ENCODE peak calls at places on chromosome 10, in four cellular contexts. E, M, Y and I are unnamed samples.

GRCh38 chr10:6017781-6018354 is 40.5 kb upstream of the IL15RA start:
- DNase-seq in E (no peak), Y (no peak), M (no peak), I (no peak)

GRCh38 chr10:17609523-17610079 is 7.6 kb downstream of the HACD1 start:
- DNase-seq in M (no peak), E (no peak), Y (no peak), I (no peak)

GRCh38 chr10:110848106-110848505 is 23.6 kb upstream of the PDCD4 start:
- DNase-seq in M (no peak), E (no peak), Y (no peak), I (no peak)

GRCh38 chr10:66273966-66274519 is 651.8 kb upstream of the LRRTM3 start:
- DNase-seq in Y (no peak), E (no peak), M (no peak), I (no peak)

GRCh38 chr10:4195214-4195613 is 410.2 kb upstream of the KLF6 start:
- DNase-seq in Y (no peak), E (no peak), M (no peak), I (no peak)

GRCh38 chr10:71963351-71963755 is 842 bp upstream of the CHST3 start:
- DNase-seq in E (no peak), M (no peak), Y (no peak), I (no peak)

GRCh38 chr10:1347962-1348772 is 292.0 kb downstream of the WDR37 start:
- DNase-seq in Y (no peak), M (no peak), E (no peak), I (no peak)

GRCh38 chr10:1411956-1412355 is 325.4 kb downstream of the ADARB2 start:
- DNase-seq in Y (no peak), M (no peak), E (no peak), I (no peak)

GRCh38 chr10:109981641-109982040 is 26.1 kb upstream of the ADD3 start:
- DNase-seq in M (no peak), Y (no peak), E (no peak), I (no peak)

GRCh38 chr10:36266923-36267322 is 624.8 kb upstream of the FZD8 start:
- DNase-seq in E (no peak), M (no peak), Y (no peak), I (no peak)

GRCh38 chr10:17961551-17962422 is 10.1 kb downstream of the SLC39A12 start:
- DNase-seq in Y (no peak), M (no peak), E (no peak), I (no peak)

GRCh38 chr10:118546479-118546878 is 49.0 kb downstream of the PRLHR start:
- DNase-seq in E (no peak), M (no peak), Y (no peak), I (no peak)

GRCh38 chr10:550665-551460 is 138.6 kb downstream of the DIP2C start:
- DNase-seq in M (no peak), E (no peak), Y (no peak), I (no peak)

GRCh38 chr10:101031796-101032636 is 982 bp downstream of the SFXN3 start:
- DNase-seq in Y (no peak), E (peak; percentile 63), M (no peak), I (no peak)
- TF ChIP-seq SPI1 in Y (no peak), E (no peak), M (no peak), I (no peak)

DNA sequence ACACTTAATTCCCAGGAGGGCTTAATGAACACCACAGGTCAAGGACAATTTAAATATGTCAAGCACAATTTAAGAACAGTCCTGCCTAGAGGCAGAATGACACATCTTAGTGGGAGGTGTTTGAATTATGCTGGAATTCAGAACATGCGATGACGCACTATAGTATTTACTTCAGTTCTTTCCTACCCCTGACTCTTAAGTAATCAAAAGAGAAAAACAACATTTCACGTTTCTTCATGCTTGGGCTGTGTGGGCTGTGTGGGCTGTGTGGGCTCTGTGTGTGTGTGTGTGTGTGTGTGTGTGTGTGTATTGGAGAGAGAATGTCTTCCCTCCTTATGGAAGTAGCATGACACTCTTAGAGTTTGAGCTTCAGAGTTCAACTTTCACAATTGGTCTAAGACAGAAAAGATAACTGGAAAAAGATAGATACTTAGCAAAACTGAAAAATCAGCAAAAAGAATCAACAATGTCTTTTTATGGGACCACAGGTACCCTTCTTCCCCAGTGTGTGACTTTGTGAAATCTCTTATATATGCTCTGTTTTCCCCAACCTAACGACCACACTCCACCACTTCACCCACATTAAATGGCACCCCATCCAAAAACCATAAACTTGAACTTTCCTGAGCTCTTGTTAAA is 33.7 kb upstream of the CABCOCO1 start:
- DNase-seq in E (no peak), M (no peak), Y (no peak), I (no peak)
- TF ChIP-seq SPI1 in E (no peak), M (no peak), Y (no peak), I (no peak)

DNA sequence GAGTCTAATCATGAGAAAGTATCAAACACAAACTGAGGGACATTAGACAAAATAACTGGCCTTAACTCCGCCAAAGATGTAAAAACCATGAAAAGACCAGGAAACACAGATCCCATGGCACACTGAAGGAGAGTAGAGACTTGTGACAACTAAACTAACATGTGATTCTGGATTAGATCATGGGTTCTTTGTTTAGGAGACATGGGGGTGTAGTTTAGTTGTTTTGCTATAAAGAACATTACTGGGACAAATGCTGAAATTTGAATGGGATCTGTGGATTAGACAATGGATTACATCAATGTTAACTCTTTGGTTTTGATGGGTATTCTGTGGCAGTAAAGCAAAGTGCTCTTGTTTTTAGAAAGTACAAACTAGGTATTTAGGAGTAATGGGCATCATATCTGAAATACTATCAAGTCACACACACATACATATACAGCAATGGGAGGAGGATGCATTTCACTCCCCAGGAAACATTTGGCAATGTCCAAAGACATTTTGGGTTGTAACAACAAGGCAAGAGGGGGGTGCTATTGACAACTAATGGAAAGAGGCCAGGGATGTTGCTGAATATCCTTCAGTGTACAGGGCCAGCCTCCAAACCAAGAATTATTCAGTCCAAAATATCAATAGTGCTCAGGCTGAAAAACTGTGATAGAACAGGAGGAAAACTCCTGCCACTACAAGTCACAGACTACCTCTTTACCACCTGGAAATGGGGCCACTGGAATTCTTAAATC is 32.4 kb downstream of the WAPL start:
- DNase-seq in M (no peak), E (no peak), Y (no peak), I (no peak)
- TF ChIP-seq SPI1 in M (no peak), E (no peak), Y (no peak), I (no peak)

GRCh38 chr10:13670311-13670710 is 83.5 kb downstream of the PRPF18 start:
- DNase-seq in E (no peak), M (no peak), Y (no peak), I (no peak)
- TF ChIP-seq SPI1 in E (no peak), M (no peak), Y (no peak), I (no peak)

GRCh38 chr10:113122947-113123346 is 172.9 kb downstream of the TCF7L2 start:
- DNase-seq in Y (no peak), E (no peak), M (no peak), I (no peak)
- TF ChIP-seq SPI1 in Y (no peak), E (no peak), M (no peak), I (no peak)